ENCODE peak calls at places on chromosomes 13 and 19, in eight cellular contexts. D, V, I, J, E, P, W and Q are unnamed samples.

GRCh38 chr13:37870489-37870845 is 895 bp upstream of the TRPC4 start:
- DNase-seq in D (no peak), V (no peak), I (no peak), J (no peak), E (no peak), P (no peak), W (no peak), Q (no peak)

GRCh38 chr13:43522788-43523187 is 264.0 kb downstream of the ENOX1 start:
- DNase-seq in D (peak; percentile 90), V (no peak), I (no peak), J (peak; percentile 63), E (no peak), P (peak; percentile 42), W (no peak), Q (peak; percentile 55)

GRCh38 chr13:46146898-46147297 is 35.1 kb downstream of the LCP1 start:
- DNase-seq in D (no peak), V (peak; percentile 48), I (no peak), J (peak; percentile 53), E (peak; percentile 41), P (peak; percentile 70), W (no peak), Q (no peak)

GRCh38 chr13:69704311-69704710 is 403.3 kb upstream of the ATXN8OS start:
- DNase-seq in D (peak; percentile 79), V (no peak), I (no peak), J (peak; percentile 20), E (no peak), P (no peak), W (no peak), Q (no peak)

GRCh38 chr13:37647038-37647650 is 48.6 kb upstream of the POSTN start:
- DNase-seq in D (no peak), V (peak; percentile 28), I (no peak), J (peak; percentile 24), E (peak; percentile 75), P (no peak), W (no peak), Q (no peak)

GRCh38 chr13:35388456-35388855 is 88.0 kb downstream of the MAB21L1 start:
- DNase-seq in D (no peak), V (no peak), I (no peak), J (peak; percentile 3), E (no peak), P (peak; percentile 11), W (no peak), Q (no peak)

GRCh38 chr13:31119966-31120733 is 41.6 kb downstream of the HSPH1 start:
- DNase-seq in D (no peak), V (no peak), I (no peak), J (peak; percentile 62), E (no peak), P (no peak), W (peak; percentile 26), Q (no peak)

GRCh38 chr19:37537391-37537947 is 30.7 kb downstream of the ZNF793 start:
- DNase-seq in D (no peak), V (no peak), I (no peak), J (peak; percentile 13), E (no peak), P (no peak), W (no peak), Q (no peak)

GRCh38 chr13:64332048-64332447 is 2898.1 kb downstream of the PCDH9 start:
- DNase-seq in D (no peak), V (no peak), I (no peak), J (no peak), E (no peak), P (no peak), W (no peak), Q (no peak)

GRCh38 chr19:34217952-34218817 is 36.2 kb upstream of the GARRE1 start:
- DNase-seq in D (peak; percentile 97), V (no peak), I (peak; percentile 17), J (peak; percentile 99), E (no peak), P (peak; percentile 73), W (no peak), Q (peak; percentile 74)

GRCh38 chr19:21593934-21594844 is 88.8 kb downstream of the ZNF429 start:
- DNase-seq in D (no peak), V (no peak), I (peak; percentile 63), J (no peak), E (no peak), P (peak; percentile 8), W (peak; percentile 54), Q (no peak)

GRCh38 chr13:80040219-80040976 is 300.5 kb downstream of the SPRY2 start:
- DNase-seq in D (peak; percentile 50), V (no peak), I (no peak), J (peak; percentile 88), E (no peak), P (peak; percentile 98), W (no peak), Q (peak; percentile 97)

GRCh38 chr19:13983213-13983889 is 22.8 kb downstream of the RFX1 start:
- DNase-seq in D (no peak), V (no peak), I (no peak), J (no peak), E (no peak), P (no peak), W (no peak), Q (no peak)

GRCh38 chr19:44752816-44753618 is 4.5 kb downstream of the BCL3 start:
- DNase-seq in D (peak; percentile 92), V (peak; percentile 77), I (peak; percentile 91), J (peak; percentile 99), E (peak; percentile 41), P (peak; percentile 96), W (peak; percentile 97), Q (peak; percentile 78)
- H3K4me3 ChIP-seq in D (peak overlapping the region; percentile 76), V (peak overlapping the region; percentile 22), I (peak overlapping the region; percentile 36), J (peak overlapping the region; percentile 52), E (peak overlapping the region; percentile 13), P (peak overlapping the region; percentile 48), W (peak overlapping the region; percentile 6), Q (peak overlapping the region; percentile 44)

GRCh38 chr13:113001251-113002140 is 32.5 kb downstream of the MCF2L start:
- DNase-seq in D (no peak), V (peak; percentile 91), I (no peak), J (peak; percentile 10), E (peak; percentile 84), P (peak; percentile 36), W (peak; percentile 75), Q (no peak)
- H3K4me3 ChIP-seq in D (no peak overlapping the region), V (no peak overlapping the region), I (no peak overlapping the region), J (no peak overlapping the region), E (peak overlapping the region; percentile 14), P (no peak overlapping the region), W (no peak overlapping the region), Q (no peak overlapping the region)

GRCh38 chr13:113838711-113839201 is 25.1 kb downstream of the GAS6 start:
- DNase-seq in D (no peak), V (no peak), I (no peak), J (no peak), E (no peak), P (peak; percentile 43), W (no peak), Q (no peak)
- H3K4me3 ChIP-seq in D (peak overlapping the region; percentile 11), V (no peak overlapping the region), I (no peak overlapping the region), J (peak overlapping the region; percentile 42), E (no peak overlapping the region), P (peak overlapping the region; percentile 47), W (no peak overlapping the region), Q (peak overlapping the region; percentile 36)

GRCh38 chr19:2461751-2462634 is 5.2 kb upstream of the LMNB2 start:
- DNase-seq in D (no peak), V (peak; percentile 48), I (peak; percentile 41), J (peak; percentile 50), E (peak; percentile 78), P (peak; percentile 86), W (peak; percentile 57), Q (no peak)

GRCh38 chr19:2458054-2458453 is 1.3 kb upstream of the LMNB2 start:
- DNase-seq in D (no peak), V (no peak), I (no peak), J (no peak), E (no peak), P (no peak), W (no peak), Q (no peak)

GRCh38 chr19:2464389-2464788 is 7.6 kb upstream of the LMNB2 start:
- DNase-seq in D (no peak), V (no peak), I (no peak), J (peak; percentile 52), E (no peak), P (peak; percentile 14), W (no peak), Q (no peak)

GRCh38 chr19:2460245-2460644 is 3.5 kb upstream of the LMNB2 start:
- DNase-seq in D (no peak), V (no peak), I (no peak), J (no peak), E (no peak), P (no peak), W (no peak), Q (no peak)

DNA sequence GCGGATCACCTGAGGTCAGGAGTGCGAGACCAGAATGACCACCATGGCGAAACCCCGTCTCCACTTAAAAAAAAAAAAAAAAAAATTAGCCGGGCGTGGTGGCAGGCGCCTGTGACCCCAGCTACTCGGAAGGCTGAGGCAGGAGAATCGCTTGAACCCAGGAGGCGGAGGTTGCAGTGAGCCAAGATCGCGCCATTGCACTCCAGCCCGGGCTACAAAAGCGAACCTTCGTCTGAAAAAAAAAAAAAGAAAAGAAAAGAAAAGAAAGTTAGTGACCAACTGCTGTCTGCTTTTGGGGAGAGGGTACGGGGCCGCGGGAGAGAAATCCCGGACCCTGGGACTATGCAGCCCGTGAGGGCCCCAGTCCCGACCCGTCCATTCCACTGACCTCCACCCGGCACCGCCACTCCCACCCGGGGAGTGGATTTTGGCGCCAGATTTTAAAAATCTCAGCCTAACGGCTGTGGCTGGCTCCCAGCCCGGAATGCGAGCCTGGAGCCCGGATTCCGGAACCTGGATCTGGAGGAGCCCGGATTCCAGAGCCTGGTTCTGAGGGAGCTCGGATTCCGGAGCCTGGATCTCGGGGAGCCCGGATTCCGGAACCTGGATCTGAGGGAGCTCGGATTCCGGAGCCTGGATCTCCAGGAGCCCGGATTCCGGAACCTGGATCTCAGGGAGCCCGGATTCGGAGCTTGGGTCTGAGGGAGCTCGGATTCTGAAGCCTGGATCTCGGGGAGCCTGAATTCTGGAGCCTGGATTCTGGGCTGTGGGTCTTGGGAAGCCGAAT is 6.1 kb upstream of the LMNB2 start:
- DNase-seq in D (peak; percentile 95), V (peak; percentile 94), I (peak; percentile 94), J (peak; percentile 96), E (peak; percentile 99), P (peak; percentile 99), W (peak; percentile 85), Q (peak; percentile 57)
- H3K4me3 ChIP-seq in D (peak overlapping the region; percentile 64), V (peak overlapping the region; percentile 28), I (peak overlapping the region; percentile 60), J (peak overlapping the region; percentile 78), E (peak overlapping the region; percentile 52), P (peak overlapping the region; percentile 60), W (no peak overlapping the region), Q (peak overlapping the region; percentile 48)

DNA sequence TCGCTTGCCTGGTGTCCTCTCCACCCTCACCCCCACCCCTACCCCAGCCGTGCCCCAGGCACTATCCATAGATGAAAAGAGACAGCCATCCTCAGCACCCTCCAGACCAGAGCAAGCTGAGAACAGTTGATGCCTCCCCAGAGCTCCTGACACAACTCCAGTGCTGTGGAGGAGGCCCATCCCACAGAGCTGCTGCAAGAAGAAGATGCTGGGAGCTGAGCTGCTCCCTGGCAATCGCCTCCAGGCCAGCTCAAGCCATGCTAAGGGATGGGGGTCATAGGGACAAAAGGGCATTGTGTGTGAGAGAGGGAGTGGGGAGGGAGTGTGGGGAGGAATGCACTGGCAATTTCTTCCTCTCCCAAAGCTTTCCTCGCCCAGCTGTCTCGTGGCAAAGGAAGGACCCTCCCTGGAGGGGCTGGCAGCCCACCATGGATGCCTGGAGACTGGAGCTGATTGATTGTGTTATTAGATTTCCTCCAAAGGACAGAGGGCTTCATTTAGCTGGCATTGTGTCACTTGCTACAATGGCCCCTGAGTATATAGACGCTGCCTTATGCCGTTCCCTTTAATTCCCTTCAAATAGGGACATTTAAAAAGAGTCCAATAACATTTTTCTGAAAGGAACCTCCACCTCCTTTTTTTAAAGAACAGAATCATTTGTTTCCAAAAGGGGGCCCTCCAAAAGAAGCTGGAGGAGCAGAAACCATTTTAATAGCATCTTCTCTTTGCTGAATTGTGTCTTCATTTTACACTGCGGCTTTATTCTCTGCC is 476.4 kb downstream of the FOXO1 start:
- DNase-seq in D (no peak), V (no peak), I (peak; percentile 25), J (peak; percentile 50), E (peak; percentile 75), P (peak; percentile 47), W (no peak), Q (no peak)
- H3K4me3 ChIP-seq in D (no peak overlapping the region), V (no peak overlapping the region), I (no peak overlapping the region), J (no peak overlapping the region), E (no peak overlapping the region), P (no peak overlapping the region), W (no peak overlapping the region), Q (no peak overlapping the region)